ENCODE peak calls at places on chromosomes 4 and X, in five cellular contexts. J, S, H, R and O are unnamed samples.

GRCh38 chrX:68995386-68995779 is 166.6 kb downstream of the EFNB1 start:
- DNase-seq in J (no peak), S (no peak), H (no peak), R (no peak), O (no peak)

GRCh38 chrX:107978080-107978479 is 4.1 kb downstream of the TEX13B start:
- DNase-seq in J (no peak), S (no peak), H (no peak), R (no peak), O (no peak)

GRCh38 chr4:123396294-123397275 is at the start of gene SPRY1:
- DNase-seq in J (peak; percentile 77), S (peak; percentile 88), H (peak; percentile 31), R (peak; percentile 79), O (peak; percentile 76)

GRCh38 chrX:13110427-13111324 is 66.3 kb upstream of the FAM9C start:
- DNase-seq in J (no peak), S (no peak), H (no peak), R (peak; percentile 30), O (no peak)

GRCh38 chr4:85741421-85741820 is 266.5 kb downstream of the ARHGAP24 start:
- DNase-seq in J (no peak), S (no peak), H (no peak), R (no peak), O (no peak)

GRCh38 chr4:69697536-69697935 is 44.5 kb upstream of the UGT2A1 start:
- DNase-seq in J (no peak), S (no peak), H (no peak), R (no peak), O (no peak)

GRCh38 chr4:33037464-33037863 is 2317.3 kb downstream of the PCDH7 start:
- DNase-seq in J (no peak), S (no peak), H (no peak), R (no peak), O (no peak)

GRCh38 chr4:70927502-70928139 is 25.5 kb downstream of the MOB1B start:
- DNase-seq in J (peak; percentile 6), S (no peak), H (no peak), R (no peak), O (no peak)

GRCh38 chr4:184728858-184729257 is 5.0 kb downstream of the CENPU start:
- DNase-seq in J (no peak), S (no peak), H (no peak), R (no peak), O (no peak)

GRCh38 chr4:3290889-3291321 is 1.9 kb upstream of the RGS12 start:
- DNase-seq in J (no peak), S (no peak), H (no peak), R (no peak), O (no peak)

GRCh38 chrX:23884427-23885024 is 23.2 kb downstream of the APOO start:
- DNase-seq in J (no peak), S (no peak), H (no peak), R (no peak), O (no peak)

GRCh38 chrX:155985208-155985607 is 12.3 kb upstream of the IL9R start:
- DNase-seq in J (no peak), S (no peak), H (no peak), R (no peak), O (no peak)

GRCh38 chrX:153681175-153681574 is 6.6 kb upstream of the SLC6A8 start:
- DNase-seq in J (no peak), S (no peak), H (no peak), R (no peak), O (no peak)

GRCh38 chr4:64360664-64361398 is 48.4 kb downstream of the TECRL start:
- DNase-seq in J (no peak), S (no peak), H (no peak), R (no peak), O (no peak)

GRCh38 chr4:2698951-2699505 is 57.1 kb downstream of the TNIP2 start:
- DNase-seq in J (no peak), S (no peak), H (no peak), R (no peak), O (no peak)

GRCh38 chr4:98653006-98653405 is 5.4 kb downstream of the TSPAN5 start:
- DNase-seq in J (no peak), S (no peak), H (no peak), R (no peak), O (no peak)

GRCh38 chr4:177380730-177381287 is 61.4 kb downstream of the AGA start:
- DNase-seq in J (no peak), S (no peak), H (no peak), R (peak; percentile 35), O (no peak)

GRCh38 chr4:54099287-54099958 is 540 bp upstream of the GSX2 start:
- DNase-seq in J (no peak), S (no peak), H (no peak), R (no peak), O (no peak)

GRCh38 chr4:19309365-19309764 is 942.3 kb upstream of the SLIT2 start:
- DNase-seq in J (no peak), S (no peak), H (peak; percentile 6), R (peak; percentile 21), O (no peak)

GRCh38 chr4:126547352-126547751 is 1085.4 kb upstream of the INTU start:
- DNase-seq in J (no peak), S (no peak), H (no peak), R (no peak), O (no peak)

GRCh38 chrX:85029043-85029442 is 25.4 kb downstream of the APOOL start:
- DNase-seq in J (no peak), S (no peak), H (no peak), R (no peak), O (no peak)

GRCh38 chr4:16579866-16580265 is 318.6 kb downstream of the LDB2 start:
- DNase-seq in J (no peak), S (no peak), H (no peak), R (no peak), O (no peak)

GRCh38 chrX:38669425-38669824 is 108.1 kb downstream of the TSPAN7 start:
- DNase-seq in J (no peak), S (no peak), H (no peak), R (no peak), O (no peak)

GRCh38 chr4:157225096-157225495 is 4.6 kb downstream of the GRIA2 start:
- DNase-seq in J (no peak), S (no peak), H (no peak), R (no peak), O (no peak)

GRCh38 chr4:100811046-100811445 is 293.2 kb upstream of the EMCN start:
- DNase-seq in J (no peak), S (no peak), H (no peak), R (no peak), O (no peak)

GRCh38 chrX:10564484-10564883 is 55.9 kb downstream of the MID1 start:
- DNase-seq in J (no peak), S (no peak), H (no peak), R (no peak), O (no peak)